ENCODE peak calls at places on chromosomes 16 and 17, in eight cellular contexts. C is activated CD4-positive, alpha-beta T cell treated with anti-CD3 and anti-CD28 coated beads, Interleukin-2, amount 50 U/mL, for 48 hours; I is CD4-positive, alpha-beta T cell; S is fibroblast of pulmonary artery; E is germinal center; V is HEK293T; T is tibial artery; B is CD4-positive, alpha-beta memory T cell. Y is an unnamed sample.
A peak's percentile ranks its signal among the peaks of the same experiment; 100 is the strongest.

GRCh38 chr17:16463341-16464000 is 28.5 kb downstream of the LRRC75A start:
- DNase-seq in S (peak; percentile 45), B (no peak), T (no peak), V (no peak), C (no peak), I (no peak), E (no peak), Y (no peak)

GRCh38 chr16:15811778-15812750 is 44.8 kb downstream of the MYH11 start:
- DNase-seq in T (peak; percentile 86), E (no peak), S (peak; percentile 89), B (no peak), I (no peak), V (no peak), C (no peak), Y (peak; percentile 19)

GRCh38 chr16:48576927-48577326 is 33.1 kb downstream of the N4BP1 start:
- DNase-seq in I (no peak), S (peak; percentile 31), E (no peak), T (no peak), B (no peak), C (no peak), V (no peak), Y (peak; percentile 63)

GRCh38 chr16:70679653-70680494 is 6.0 kb downstream of the MTSS2 start:
- DNase-seq in C (no peak), B (no peak), I (no peak), E (peak; percentile 47), T (no peak), S (no peak), V (peak; percentile 39), Y (no peak)

GRCh38 chr16:85523602-85524364 is 89.3 kb upstream of the GSE1 start:
- DNase-seq in T (peak; percentile 82), I (no peak), V (peak; percentile 66), S (peak; percentile 34), C (no peak), E (no peak), B (no peak), Y (no peak)

GRCh38 chr17:82129095-82129494 is 31.1 kb upstream of the FASN start:
- DNase-seq in V (no peak), B (no peak), S (no peak), C (no peak), E (no peak), I (no peak), T (no peak), Y (no peak)

GRCh38 chr17:19294443-19294842 is 57.3 kb downstream of the EPN2 start:
- DNase-seq in V (no peak), T (no peak), B (no peak), E (no peak), S (no peak), C (no peak), I (no peak), Y (peak; percentile 2)

GRCh38 chr17:14019186-14019956 is 49.9 kb upstream of the COX10 start:
- DNase-seq in S (peak; percentile 50), V (no peak), E (no peak), I (no peak), T (no peak), C (peak; percentile 4), B (no peak), Y (no peak)

GRCh38 chr16:83661656-83662055 is 146.1 kb upstream of the HSBP1 start:
- DNase-seq in S (no peak), V (no peak), B (no peak), E (no peak), T (no peak), C (no peak), I (no peak), Y (no peak)

Y was measured in Kasumi-1.